ENCODE peak calls at places on chromosome 18, in five cellular contexts. E, O, D, Y and H are unnamed samples.

GRCh38 chr18:79380816-79381806 is 14.6 kb upstream of the NFATC1 start:
- DNase-seq in E (no peak), O (peak; percentile 59), D (no peak), Y (peak; percentile 53), H (no peak)

GRCh38 chr18:28735731-28736130 is 558.8 kb upstream of the CDH2 start:
- DNase-seq in E (peak; percentile 56), O (peak; percentile 9), D (no peak), Y (peak; percentile 97), H (peak; percentile 77)

GRCh38 chr18:5398269-5398668 is 102.7 kb upstream of the ZBTB14 start:
- DNase-seq in E (no peak), O (no peak), D (no peak), Y (no peak), H (no peak)

GRCh38 chr18:78571831-78572347 is 407.7 kb upstream of the SALL3 start:
- DNase-seq in E (no peak), O (no peak), D (no peak), Y (no peak), H (no peak)

GRCh38 chr18:3192752-3193151 is 27.0 kb downstream of the MYOM1 start:
- DNase-seq in E (no peak), O (no peak), D (no peak), Y (no peak), H (no peak)

GRCh38 chr18:22613058-22613690 is 195.5 kb upstream of the CTAGE1 start:
- DNase-seq in E (no peak), O (no peak), D (no peak), Y (no peak), H (no peak)

GRCh38 chr18:44733754-44734465 is 53.2 kb downstream of the SETBP1 start:
- DNase-seq in E (no peak), O (peak; percentile 9), D (no peak), Y (no peak), H (no peak)

GRCh38 chr18:28193177-28193778 is 16.3 kb upstream of the CDH2 start:
- DNase-seq in E (no peak), O (no peak), D (no peak), Y (no peak), H (no peak)

GRCh38 chr18:5543854-5544389 is at the start of gene EPB41L3:
- DNase-seq in E (no peak), O (no peak), D (peak; percentile 37), Y (no peak), H (no peak)

GRCh38 chr18:55592572-55592971 is 4.6 kb upstream of the TCF4 start:
- DNase-seq in E (no peak), O (no peak), D (no peak), Y (peak; percentile 74), H (no peak)

GRCh38 chr18:34661464-34662087 is 48.5 kb upstream of the DTNA start:
- DNase-seq in E (peak; percentile 19), O (peak; percentile 37), D (no peak), Y (peak; percentile 63), H (no peak)

GRCh38 chr18:48550101-48550729 is 11.4 kb downstream of the CTIF start:
- DNase-seq in E (no peak), O (no peak), D (no peak), Y (no peak), H (no peak)

GRCh38 chr18:23267447-23267776 is 132.1 kb downstream of the CABLES1 start:
- DNase-seq in E (no peak), O (no peak), D (no peak), Y (no peak), H (no peak)

GRCh38 chr18:47996091-47996541 is 65.7 kb upstream of the SMAD2 start:
- DNase-seq in E (no peak), O (no peak), D (no peak), Y (no peak), H (peak; percentile 78)

GRCh38 chr18:52343138-52343537 is 3.1 kb downstream of the DCC start:
- DNase-seq in E (no peak), O (no peak), D (no peak), Y (no peak), H (no peak)

GRCh38 chr18:48116017-48116416 is 185.6 kb upstream of the SMAD2 start:
- DNase-seq in E (no peak), O (no peak), D (no peak), Y (no peak), H (no peak)

GRCh38 chr18:79962311-79962710 is 2.1 kb upstream of the HSBP1L1 start:
- DNase-seq in E (no peak), O (peak; percentile 70), D (no peak), Y (peak; percentile 15), H (no peak)

GRCh38 chr18:2244641-2245040 is 326.7 kb downstream of the METTL4 start:
- DNase-seq in E (no peak), O (no peak), D (no peak), Y (no peak), H (no peak)

GRCh38 chr18:68549257-68549871 is 165.5 kb downstream of the TMX3 start:
- DNase-seq in E (peak; percentile 52), O (no peak), D (no peak), Y (peak; percentile 57), H (no peak)

DNA sequence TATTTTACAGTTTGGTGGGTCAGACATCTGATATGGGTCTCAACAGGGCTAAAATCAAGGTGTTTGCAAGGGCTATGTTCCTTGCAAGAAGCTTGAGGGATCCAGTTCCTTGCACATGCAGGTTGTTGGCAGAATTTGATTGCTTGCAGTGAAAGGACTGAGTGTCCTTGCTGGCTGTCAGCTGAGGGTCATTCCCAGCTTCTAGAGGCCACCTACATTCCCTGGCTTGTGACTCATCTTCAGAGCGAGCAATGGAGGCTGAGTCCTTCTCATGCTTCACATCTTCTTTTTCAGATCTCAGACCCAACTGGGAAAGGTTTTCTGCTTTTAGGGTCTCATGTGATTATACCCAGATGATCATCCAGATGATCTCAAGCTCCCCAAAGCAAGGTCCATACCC is 12.4 kb downstream of the MEX3C start:
- DNase-seq in E (no peak), O (no peak), D (no peak), Y (no peak), H (no peak)
- TF ChIP-seq CTCF in E (no peak), O (no peak), D (no peak), Y (no peak), H (no peak)

GRCh38 chr18:21115519-21116411 is 4.2 kb upstream of the ROCK1 start:
- DNase-seq in E (peak; percentile 56), O (no peak), D (no peak), Y (peak; percentile 73), H (no peak)
- TF ChIP-seq CTCF in E (peak; percentile 3), O (no peak), D (no peak), Y (peak; percentile 12), H (peak; percentile 20)

GRCh38 chr18:59994357-59994756 is 94.6 kb downstream of the PMAIP1 start:
- DNase-seq in E (no peak), O (no peak), D (no peak), Y (no peak), H (no peak)

GRCh38 chr18:59993560-59993959 is 93.8 kb downstream of the PMAIP1 start:
- DNase-seq in E (no peak), O (no peak), D (no peak), Y (no peak), H (no peak)

GRCh38 chr18:59996370-59996966 is 96.7 kb downstream of the PMAIP1 start:
- DNase-seq in E (peak; percentile 22), O (peak; percentile 31), D (no peak), Y (peak; percentile 73), H (no peak)
- TF ChIP-seq CTCF in E (peak; percentile 89), O (peak; percentile 69), D (peak; percentile 44), Y (peak; percentile 85), H (peak; percentile 92)

GRCh38 chr18:73626859-73627258 is 520.8 kb downstream of the FBXO15 start:
- DNase-seq in E (no peak), O (no peak), D (no peak), Y (no peak), H (no peak)
- TF ChIP-seq CTCF in E (no peak), O (no peak), D (no peak), Y (no peak), H (no peak)